ENCODE peak calls at places on chromosomes 3 and 15, in ten cellular contexts. One of them, this sample, is unnamed.

GRCh38 chr15:29451201-29451781 is 181.7 kb upstream of the NSMCE3 start:
- DNase-seq in activated T-cell treated with anti-CD3 and anti-CD28 coated beads, Interleukin-2, amount 50 U/mL, for 72 hours: no peak
- DNase-seq in type B pancreatic cell: no peak
- DNase-seq in neural progenitor cell: peak
- DNase-seq in dermis blood vessel endothelial cell: peak
- DNase-seq in C1 segment of cervical spinal cord: no peak
- DNase-seq in adrenal gland: no peak
- DNase-seq in pons: no peak
- DNase-seq in T47D: no peak
- DNase-seq in spleen: no peak
- DNase-seq in this sample: no peak

GRCh38 chr3:38334656-38335055 is 11.9 kb upstream of the XYLB start:
- DNase-seq in type B pancreatic cell: peak
- DNase-seq in pons: no peak
- DNase-seq in activated T-cell treated with anti-CD3 and anti-CD28 coated beads, Interleukin-2, amount 50 U/mL, for 72 hours: no peak
- DNase-seq in spleen: no peak
- DNase-seq in adrenal gland: no peak
- DNase-seq in C1 segment of cervical spinal cord: no peak
- DNase-seq in T47D: no peak
- DNase-seq in neural progenitor cell: no peak
- DNase-seq in dermis blood vessel endothelial cell: no peak
- DNase-seq in this sample: no peak

GRCh38 chr15:87461621-87462020 is 794.9 kb downstream of the NTRK3 start:
- DNase-seq in activated T-cell treated with anti-CD3 and anti-CD28 coated beads, Interleukin-2, amount 50 U/mL, for 72 hours: no peak
- DNase-seq in spleen: no peak
- DNase-seq in type B pancreatic cell: no peak
- DNase-seq in C1 segment of cervical spinal cord: no peak
- DNase-seq in dermis blood vessel endothelial cell: no peak
- DNase-seq in neural progenitor cell: no peak
- DNase-seq in T47D: no peak
- DNase-seq in adrenal gland: no peak
- DNase-seq in pons: no peak
- DNase-seq in this sample: no peak

GRCh38 chr3:149314807-149315578 is 18.4 kb downstream of the TM4SF18 start:
- DNase-seq in type B pancreatic cell: no peak
- DNase-seq in activated T-cell treated with anti-CD3 and anti-CD28 coated beads, Interleukin-2, amount 50 U/mL, for 72 hours: no peak
- DNase-seq in dermis blood vessel endothelial cell: peak
- DNase-seq in pons: no peak
- DNase-seq in spleen: no peak
- DNase-seq in C1 segment of cervical spinal cord: no peak
- DNase-seq in neural progenitor cell: no peak
- DNase-seq in adrenal gland: no peak
- DNase-seq in T47D: no peak
- DNase-seq in this sample: no peak

GRCh38 chr3:66383023-66383422 is 117.8 kb downstream of the LRIG1 start:
- DNase-seq in type B pancreatic cell: no peak
- DNase-seq in neural progenitor cell: no peak
- DNase-seq in activated T-cell treated with anti-CD3 and anti-CD28 coated beads, Interleukin-2, amount 50 U/mL, for 72 hours: no peak
- DNase-seq in pons: no peak
- DNase-seq in spleen: no peak
- DNase-seq in adrenal gland: no peak
- DNase-seq in T47D: no peak
- DNase-seq in dermis blood vessel endothelial cell: no peak
- DNase-seq in C1 segment of cervical spinal cord: no peak
- DNase-seq in this sample: no peak

GRCh38 chr3:97763586-97764148 is 891 bp upstream of the ARL6 start:
- DNase-seq in pons: peak
- DNase-seq in spleen: no peak
- DNase-seq in T47D: no peak
- DNase-seq in activated T-cell treated with anti-CD3 and anti-CD28 coated beads, Interleukin-2, amount 50 U/mL, for 72 hours: no peak
- DNase-seq in neural progenitor cell: peak
- DNase-seq in adrenal gland: no peak
- DNase-seq in C1 segment of cervical spinal cord: no peak
- DNase-seq in type B pancreatic cell: no peak
- DNase-seq in dermis blood vessel endothelial cell: no peak
- DNase-seq in this sample: peak

GRCh38 chr3:18998069-18998468 is 150.2 kb upstream of the KCNH8 start:
- DNase-seq in spleen: no peak
- DNase-seq in T47D: no peak
- DNase-seq in neural progenitor cell: no peak
- DNase-seq in type B pancreatic cell: no peak
- DNase-seq in activated T-cell treated with anti-CD3 and anti-CD28 coated beads, Interleukin-2, amount 50 U/mL, for 72 hours: no peak
- DNase-seq in pons: no peak
- DNase-seq in C1 segment of cervical spinal cord: no peak
- DNase-seq in adrenal gland: no peak
- DNase-seq in dermis blood vessel endothelial cell: no peak
- DNase-seq in this sample: no peak

GRCh38 chr3:73484656-73485248 is 140.0 kb downstream of the PDZRN3 start:
- DNase-seq in pons: no peak
- DNase-seq in T47D: no peak
- DNase-seq in dermis blood vessel endothelial cell: no peak
- DNase-seq in spleen: no peak
- DNase-seq in type B pancreatic cell: no peak
- DNase-seq in adrenal gland: no peak
- DNase-seq in activated T-cell treated with anti-CD3 and anti-CD28 coated beads, Interleukin-2, amount 50 U/mL, for 72 hours: no peak
- DNase-seq in neural progenitor cell: no peak
- DNase-seq in C1 segment of cervical spinal cord: no peak
- DNase-seq in this sample: no peak

GRCh38 chr3:157832588-157832987 is 273.6 kb downstream of the SHOX2 start:
- DNase-seq in pons: no peak
- DNase-seq in C1 segment of cervical spinal cord: no peak
- DNase-seq in T47D: no peak
- DNase-seq in spleen: no peak
- DNase-seq in adrenal gland: no peak
- DNase-seq in neural progenitor cell: no peak
- DNase-seq in dermis blood vessel endothelial cell: no peak
- DNase-seq in activated T-cell treated with anti-CD3 and anti-CD28 coated beads, Interleukin-2, amount 50 U/mL, for 72 hours: no peak
- DNase-seq in type B pancreatic cell: no peak
- DNase-seq in this sample: no peak

GRCh38 chr3:190178779-190179178 is 58.1 kb upstream of the P3H2 start:
- DNase-seq in adrenal gland: no peak
- DNase-seq in C1 segment of cervical spinal cord: no peak
- DNase-seq in neural progenitor cell: no peak
- DNase-seq in activated T-cell treated with anti-CD3 and anti-CD28 coated beads, Interleukin-2, amount 50 U/mL, for 72 hours: no peak
- DNase-seq in spleen: no peak
- DNase-seq in dermis blood vessel endothelial cell: no peak
- DNase-seq in type B pancreatic cell: no peak
- DNase-seq in pons: no peak
- DNase-seq in T47D: no peak
- DNase-seq in this sample: no peak

GRCh38 chr15:62119224-62119925 is 45.7 kb downstream of the C2CD4B start:
- DNase-seq in T47D: no peak
- DNase-seq in adrenal gland: peak
- DNase-seq in spleen: no peak
- DNase-seq in activated T-cell treated with anti-CD3 and anti-CD28 coated beads, Interleukin-2, amount 50 U/mL, for 72 hours: peak
- DNase-seq in pons: peak
- DNase-seq in dermis blood vessel endothelial cell: peak
- DNase-seq in C1 segment of cervical spinal cord: no peak
- DNase-seq in neural progenitor cell: no peak
- DNase-seq in type B pancreatic cell: no peak
- DNase-seq in this sample: peak

GRCh38 chr15:69941931-69942471 is 155.7 kb downstream of the TLE3 start:
- DNase-seq in T47D: no peak
- DNase-seq in type B pancreatic cell: no peak
- DNase-seq in activated T-cell treated with anti-CD3 and anti-CD28 coated beads, Interleukin-2, amount 50 U/mL, for 72 hours: no peak
- DNase-seq in adrenal gland: no peak
- DNase-seq in pons: no peak
- DNase-seq in spleen: no peak
- DNase-seq in neural progenitor cell: no peak
- DNase-seq in dermis blood vessel endothelial cell: no peak
- DNase-seq in C1 segment of cervical spinal cord: no peak
- DNase-seq in this sample: no peak

GRCh38 chr3:14534379-14535191 is 5.6 kb downstream of the GRIP2 start:
- DNase-seq in type B pancreatic cell: no peak
- DNase-seq in T47D: no peak
- DNase-seq in pons: no peak
- DNase-seq in spleen: peak
- DNase-seq in neural progenitor cell: peak
- DNase-seq in adrenal gland: no peak
- DNase-seq in activated T-cell treated with anti-CD3 and anti-CD28 coated beads, Interleukin-2, amount 50 U/mL, for 72 hours: no peak
- DNase-seq in dermis blood vessel endothelial cell: peak
- DNase-seq in C1 segment of cervical spinal cord: no peak
- DNase-seq in this sample: no peak

GRCh38 chr15:74320358-74321247 is 46.8 kb downstream of the CYP11A1 start:
- DNase-seq in T47D: peak
- DNase-seq in spleen: no peak
- DNase-seq in type B pancreatic cell: no peak
- DNase-seq in C1 segment of cervical spinal cord: peak
- DNase-seq in activated T-cell treated with anti-CD3 and anti-CD28 coated beads, Interleukin-2, amount 50 U/mL, for 72 hours: peak
- DNase-seq in pons: peak
- DNase-seq in neural progenitor cell: peak
- DNase-seq in dermis blood vessel endothelial cell: peak
- DNase-seq in adrenal gland: no peak
- DNase-seq in this sample: peak

GRCh38 chr3:106707347-106707746 is 669.9 kb upstream of the CCDC54 start:
- DNase-seq in pons: no peak
- DNase-seq in T47D: no peak
- DNase-seq in spleen: no peak
- DNase-seq in C1 segment of cervical spinal cord: no peak
- DNase-seq in neural progenitor cell: no peak
- DNase-seq in type B pancreatic cell: no peak
- DNase-seq in adrenal gland: no peak
- DNase-seq in activated T-cell treated with anti-CD3 and anti-CD28 coated beads, Interleukin-2, amount 50 U/mL, for 72 hours: no peak
- DNase-seq in dermis blood vessel endothelial cell: no peak
- DNase-seq in this sample: no peak

GRCh38 chr15:51079226-51079625 is 15.5 kb downstream of the TNFAIP8L3 start:
- DNase-seq in dermis blood vessel endothelial cell: no peak
- DNase-seq in neural progenitor cell: no peak
- DNase-seq in pons: no peak
- DNase-seq in adrenal gland: no peak
- DNase-seq in C1 segment of cervical spinal cord: no peak
- DNase-seq in activated T-cell treated with anti-CD3 and anti-CD28 coated beads, Interleukin-2, amount 50 U/mL, for 72 hours: no peak
- DNase-seq in spleen: no peak
- DNase-seq in T47D: no peak
- DNase-seq in type B pancreatic cell: no peak
- DNase-seq in this sample: no peak

GRCh38 chr3:37862219-37862711 is 585 bp downstream of the CTDSPL start:
- DNase-seq in pons: no peak
- DNase-seq in dermis blood vessel endothelial cell: peak
- DNase-seq in spleen: peak
- DNase-seq in adrenal gland: peak
- DNase-seq in type B pancreatic cell: no peak
- DNase-seq in activated T-cell treated with anti-CD3 and anti-CD28 coated beads, Interleukin-2, amount 50 U/mL, for 72 hours: peak
- DNase-seq in C1 segment of cervical spinal cord: peak
- DNase-seq in T47D: no peak
- DNase-seq in neural progenitor cell: peak
- DNase-seq in this sample: peak

GRCh38 chr3:48623851-48624547 is 2.4 kb upstream of the TMEM89 start:
- DNase-seq in T47D: no peak
- DNase-seq in C1 segment of cervical spinal cord: no peak
- DNase-seq in activated T-cell treated with anti-CD3 and anti-CD28 coated beads, Interleukin-2, amount 50 U/mL, for 72 hours: no peak
- DNase-seq in adrenal gland: no peak
- DNase-seq in pons: no peak
- DNase-seq in type B pancreatic cell: no peak
- DNase-seq in dermis blood vessel endothelial cell: no peak
- DNase-seq in spleen: no peak
- DNase-seq in neural progenitor cell: no peak
- DNase-seq in this sample: no peak